ENCODE peak calls at places on chromosomes 7 and 10, in ten cellular contexts. P is cardiac muscle cell, U is PC-9, E is astrocyte of the spinal cord, A is GM10248, G is mucosa of descending colon, M is astrocyte of the cerebellum, Q is lower lobe of right lung, I is GM13977, F is HFF-Myc. W is an unnamed sample.

GRCh38 chr7:98051118-98051744 is 55.4 kb upstream of the LMTK2 start:
- DNase-seq in P (no peak), U (no peak), E (no peak), A (no peak), G (peak), M (no peak), Q (peak), I (peak), F (no peak), W (no peak)

GRCh38 chr7:44225566-44226395 is 25.0 kb downstream of the YKT6 start:
- DNase-seq in P (no peak), U (no peak), E (no peak), A (no peak), G (no peak), M (no peak), Q (no peak), I (no peak), F (no peak), W (no peak)

GRCh38 chr7:116227678-116228239 is 17.4 kb downstream of the TES start:
- DNase-seq in P (peak), U (peak), E (peak), A (no peak), G (no peak), M (peak), Q (no peak), I (no peak), F (peak), W (peak)

GRCh38 chr10:67812007-67812406 is 26.0 kb downstream of the DNAJC12 start:
- DNase-seq in P (no peak), U (no peak), E (no peak), A (no peak), G (peak), M (no peak), Q (no peak), I (no peak), F (no peak), W (no peak)

GRCh38 chr7:24283900-24284698 is at the start of gene NPY:
- DNase-seq in P (no peak), U (no peak), E (no peak), A (peak), G (no peak), M (no peak), Q (no peak), I (no peak), F (no peak), W (no peak)

GRCh38 chr7:28172976-28173375 is 7.6 kb downstream of the JAZF1 start:
- DNase-seq in P (no peak), U (no peak), E (no peak), A (no peak), G (no peak), M (no peak), Q (no peak), I (no peak), F (no peak), W (no peak)

GRCh38 chr10:13672505-13672904 is 85.7 kb downstream of the PRPF18 start:
- DNase-seq in P (no peak), U (no peak), E (no peak), A (no peak), G (no peak), M (no peak), Q (no peak), I (no peak), F (no peak), W (no peak)

GRCh38 chr10:88114368-88114767 is 250.9 kb downstream of the PTEN start:
- DNase-seq in P (peak), U (no peak), E (no peak), A (peak), G (peak), M (no peak), Q (peak), I (no peak), F (no peak), W (no peak)

GRCh38 chr10:49185213-49185612 is 3.0 kb downstream of the TMEM273 start:
- DNase-seq in P (no peak), U (no peak), E (no peak), A (no peak), G (no peak), M (no peak), Q (no peak), I (no peak), F (no peak), W (no peak)

GRCh38 chr7:130899638-130900401 is 165.8 kb upstream of the KLF14 start:
- DNase-seq in P (no peak), U (no peak), E (no peak), A (no peak), G (peak), M (no peak), Q (no peak), I (no peak), F (no peak), W (no peak)

GRCh38 chr7:157278791-157279678 is 57.8 kb upstream of the DNAJB6 start:
- DNase-seq in P (peak), U (no peak), E (no peak), A (peak), G (peak), M (no peak), Q (peak), I (peak), F (no peak), W (no peak)

GRCh38 chr10:122490786-122491680 is 29.7 kb downstream of the HTRA1 start:
- DNase-seq in P (peak), U (no peak), E (no peak), A (no peak), G (no peak), M (no peak), Q (no peak), I (no peak), F (no peak), W (no peak)

GRCh38 chr7:128934361-128935352 is 3.1 kb upstream of the IRF5 start:
- DNase-seq in P (no peak), U (no peak), E (no peak), A (peak), G (no peak), M (no peak), Q (no peak), I (peak), F (no peak), W (no peak)

GRCh38 chr10:29946953-29947700 is 112.3 kb downstream of the JCAD start:
- DNase-seq in P (peak), U (peak), E (peak), A (no peak), G (no peak), M (peak), Q (no peak), I (no peak), F (peak), W (peak)

GRCh38 chr10:118501171-118501570 is 94.3 kb downstream of the PRLHR start:
- DNase-seq in P (peak), U (peak), E (no peak), A (no peak), G (no peak), M (no peak), Q (no peak), I (no peak), F (no peak), W (no peak)

GRCh38 chr7:11737723-11738122 is 94.3 kb downstream of the THSD7A start:
- DNase-seq in P (no peak), U (no peak), E (peak), A (no peak), G (no peak), M (no peak), Q (no peak), I (no peak), F (no peak), W (no peak)

GRCh38 chr10:79022565-79023488 is 45.9 kb upstream of the ZMIZ1 start:
- DNase-seq in P (peak), U (no peak), E (peak), A (no peak), G (no peak), M (peak), Q (peak), I (no peak), F (no peak), W (no peak)

GRCh38 chr10:71468363-71469094 is 71.8 kb downstream of the CDH23 start:
- DNase-seq in P (no peak), U (no peak), E (no peak), A (no peak), G (no peak), M (no peak), Q (peak), I (no peak), F (no peak), W (no peak)

GRCh38 chr10:84007482-84007881 is 131.8 kb upstream of the GHITM start:
- DNase-seq in P (no peak), U (no peak), E (no peak), A (no peak), G (no peak), M (no peak), Q (no peak), I (no peak), F (no peak), W (no peak)

GRCh38 chr10:13390604-13391522 is 42.8 kb upstream of the SEPHS1 start:
- DNase-seq in P (peak), U (no peak), E (no peak), A (no peak), G (peak), M (no peak), Q (peak), I (no peak), F (no peak), W (no peak)

GRCh38 chr7:31421607-31422006 is 81.1 kb upstream of the NEUROD6 start:
- DNase-seq in P (no peak), U (no peak), E (no peak), A (no peak), G (no peak), M (no peak), Q (no peak), I (no peak), F (no peak), W (no peak)

GRCh38 chr10:91034494-91035157 is 113.7 kb upstream of the ANKRD1 start:
- DNase-seq in P (peak), U (no peak), E (peak), A (no peak), G (peak), M (peak), Q (peak), I (no peak), F (peak), W (peak)

GRCh38 chr10:93921338-93921737 is 27.6 kb downstream of the SLC35G1 start:
- DNase-seq in P (no peak), U (no peak), E (no peak), A (no peak), G (peak), M (no peak), Q (no peak), I (no peak), F (no peak), W (no peak)

GRCh38 chr10:78438907-78439809 is 405.5 kb downstream of the RPS24 start:
- DNase-seq in P (no peak), U (no peak), E (no peak), A (no peak), G (no peak), M (no peak), Q (no peak), I (no peak), F (no peak), W (no peak)

GRCh38 chr7:121273467-121274167 is 55.2 kb upstream of the WNT16 start:
- DNase-seq in P (peak), U (no peak), E (peak), A (no peak), G (no peak), M (peak), Q (no peak), I (no peak), F (no peak), W (no peak)

GRCh38 chr10:59027975-59028640 is 148.3 kb upstream of the PHYHIPL start:
- DNase-seq in P (peak), U (no peak), E (peak), A (no peak), G (no peak), M (peak), Q (no peak), I (no peak), F (no peak), W (no peak)

GRCh38 chr10:18368681-18369080 is 228.5 kb downstream of the CACNB2 start:
- DNase-seq in P (peak), U (no peak), E (peak), A (no peak), G (no peak), M (no peak), Q (no peak), I (no peak), F (peak), W (no peak)

GRCh38 chr7:24968165-24968564 is 11.8 kb downstream of the OSBPL3 start:
- DNase-seq in P (no peak), U (no peak), E (no peak), A (no peak), G (no peak), M (no peak), Q (no peak), I (no peak), F (no peak), W (no peak)

GRCh38 chr7:3165681-3166580 is 122.3 kb upstream of the CARD11 start:
- DNase-seq in P (no peak), U (no peak), E (no peak), A (no peak), G (no peak), M (no peak), Q (peak), I (no peak), F (no peak), W (no peak)

GRCh38 chr10:59709472-59710125 is at the start of gene SLC16A9:
- DNase-seq in P (peak), U (no peak), E (peak), A (peak), G (peak), M (peak), Q (peak), I (peak), F (peak), W (no peak)

GRCh38 chr10:79333513-79333912 is 13.8 kb upstream of the PPIF start:
- DNase-seq in P (peak), U (peak), E (peak), A (no peak), G (no peak), M (no peak), Q (no peak), I (no peak), F (no peak), W (peak)

GRCh38 chr10:132699411-132700167 is 86.4 kb downstream of the NKX6-2 start:
- DNase-seq in P (no peak), U (no peak), E (no peak), A (no peak), G (no peak), M (no peak), Q (peak), I (no peak), F (no peak), W (no peak)

GRCh38 chr10:35505241-35505873 is 99.8 kb upstream of the GJD4 start:
- DNase-seq in P (no peak), U (no peak), E (no peak), A (no peak), G (no peak), M (no peak), Q (no peak), I (no peak), F (no peak), W (no peak)

GRCh38 chr10:68560201-68560915 is at the start of gene TET1:
- DNase-seq in P (peak), U (no peak), E (no peak), A (peak), G (peak), M (no peak), Q (no peak), I (peak), F (no peak), W (peak)

GRCh38 chr7:82221152-82221674 is 222.4 kb downstream of the CACNA2D1 start:
- DNase-seq in P (peak), U (no peak), E (no peak), A (no peak), G (no peak), M (no peak), Q (no peak), I (no peak), F (no peak), W (no peak)

GRCh38 chr10:24417053-24417452 is 208.1 kb downstream of the KIAA1217 start:
- DNase-seq in P (peak), U (no peak), E (no peak), A (no peak), G (no peak), M (no peak), Q (no peak), I (no peak), F (no peak), W (no peak)

GRCh38 chr7:78363866-78364265 is 565.3 kb downstream of the PHTF2 start:
- DNase-seq in P (no peak), U (no peak), E (no peak), A (no peak), G (no peak), M (no peak), Q (no peak), I (no peak), F (no peak), W (no peak)

DNA sequence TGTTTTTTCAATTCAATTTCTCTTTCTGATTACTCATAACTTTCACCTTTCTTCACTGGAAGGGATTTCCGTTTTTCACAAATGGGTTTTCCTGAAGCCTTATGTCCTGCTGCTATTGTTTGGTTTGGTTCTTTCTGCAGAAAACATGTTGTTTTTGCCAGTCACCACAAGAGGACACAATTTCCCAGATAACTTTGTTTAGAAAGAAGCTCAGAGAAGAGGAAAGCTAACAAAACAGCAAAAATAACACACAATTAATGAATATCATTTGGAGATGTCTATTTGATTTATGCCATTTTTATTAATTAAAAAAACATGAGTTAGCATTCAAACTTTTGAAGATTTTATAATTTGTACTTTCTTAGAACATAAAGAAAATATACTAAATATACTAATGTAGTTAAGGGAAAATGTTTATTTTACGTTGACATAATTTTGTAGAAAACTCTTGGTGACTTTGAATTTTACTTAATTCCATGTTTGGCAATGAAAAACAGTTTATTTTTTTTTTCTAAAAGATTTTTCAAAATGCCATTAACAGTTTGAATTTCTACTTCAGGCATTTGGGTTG is 4.7 kb upstream of the TWIST1 start:
- DNase-seq in P (peak), U (no peak), E (peak), A (no peak), G (no peak), M (no peak), Q (no peak), I (no peak), F (no peak), W (peak)
- TF ChIP-seq CTCF in P (peak), U (peak), E (peak), A (peak), G (no peak), M (peak), Q (no peak), I (peak), F (peak), W (peak)

DNA sequence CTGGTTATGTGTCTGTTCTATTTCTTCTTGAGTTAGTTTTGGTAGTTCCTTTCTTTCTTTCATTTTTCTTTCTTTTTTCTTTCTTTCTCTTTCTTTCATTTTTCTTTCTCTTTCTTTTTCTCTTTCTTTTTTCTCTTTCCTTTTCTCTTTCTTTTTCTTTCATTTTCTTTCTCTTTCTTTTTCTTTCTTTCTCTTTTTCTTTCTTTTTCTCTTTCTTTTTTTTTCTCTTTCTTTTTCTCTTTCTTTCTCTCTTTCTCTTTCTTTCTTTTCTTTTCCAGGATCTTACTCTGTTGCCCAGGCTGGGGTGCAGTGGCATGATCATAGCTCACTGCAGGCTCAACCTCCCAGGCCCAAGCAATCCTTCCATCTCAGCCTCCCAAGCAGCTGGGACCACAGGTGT is 20.4 kb upstream of the RHBDD2 start:
- DNase-seq in P (no peak), U (no peak), E (no peak), A (no peak), G (no peak), M (no peak), Q (no peak), I (no peak), F (no peak), W (no peak)
- TF ChIP-seq CTCF in P (no peak), U (no peak), E (no peak), A (no peak), G (no peak), M (no peak), Q (no peak), I (no peak), F (no peak), W (no peak)

GRCh38 chr7:100641463-100641859 is at the start of gene TFR2:
- DNase-seq in P (no peak), U (no peak), E (no peak), A (no peak), G (no peak), M (no peak), Q (no peak), I (no peak), F (no peak), W (no peak)

GRCh38 chr7:100642534-100642907 is 1.2 kb upstream of the TFR2 start:
- DNase-seq in P (no peak), U (no peak), E (no peak), A (peak), G (peak), M (no peak), Q (no peak), I (peak), F (no peak), W (no peak)

GRCh38 chr7:100640438-100641410 is 628 bp downstream of the TFR2 start:
- DNase-seq in P (no peak), U (no peak), E (no peak), A (no peak), G (no peak), M (no peak), Q (no peak), I (no peak), F (no peak), W (no peak)

GRCh38 chr7:100639995-100640394 is 1.4 kb downstream of the TFR2 start:
- DNase-seq in P (no peak), U (no peak), E (no peak), A (no peak), G (no peak), M (no peak), Q (no peak), I (no peak), F (no peak), W (no peak)

GRCh38 chr7:100641860-100642533 is 645 bp upstream of the TFR2 start:
- DNase-seq in P (no peak), U (no peak), E (no peak), A (no peak), G (no peak), M (no peak), Q (no peak), I (no peak), F (no peak), W (no peak)
- TF ChIP-seq CTCF in P (no peak), U (no peak), E (no peak), A (no peak), G (no peak), M (no peak), Q (no peak), I (no peak), F (no peak), W (no peak)

GRCh38 chr7:30046127-30046774 is 18.0 kb downstream of the PLEKHA8 start:
- DNase-seq in P (no peak), U (no peak), E (no peak), A (no peak), G (no peak), M (no peak), Q (no peak), I (no peak), F (no peak), W (no peak)
- TF ChIP-seq CTCF in P (no peak), U (no peak), E (no peak), A (no peak), G (no peak), M (no peak), Q (no peak), I (no peak), F (no peak), W (no peak)

GRCh38 chr7:151876899-151877777 is at the start of gene PRKAG2:
- DNase-seq in P (peak), U (no peak), E (peak), A (peak), G (peak), M (no peak), Q (peak), I (peak), F (no peak), W (no peak)

GRCh38 chr7:151876112-151876898 is 610 bp downstream of the PRKAG2 start:
- DNase-seq in P (peak), U (no peak), E (peak), A (peak), G (peak), M (no peak), Q (peak), I (peak), F (no peak), W (no peak)

GRCh38 chr7:151880688-151881087 is 3.8 kb upstream of the PRKAG2 start:
- DNase-seq in P (no peak), U (no peak), E (no peak), A (no peak), G (no peak), M (no peak), Q (no peak), I (no peak), F (no peak), W (no peak)

GRCh38 chr7:151875862-151876111 is 1.1 kb downstream of the PRKAG2 start:
- DNase-seq in P (peak), U (no peak), E (peak), A (peak), G (no peak), M (no peak), Q (no peak), I (peak), F (no peak), W (no peak)

GRCh38 chr7:151877911-151878835 is 1.3 kb upstream of the PRKAG2 start:
- DNase-seq in P (no peak), U (no peak), E (no peak), A (no peak), G (peak), M (no peak), Q (peak), I (no peak), F (no peak), W (no peak)
- TF ChIP-seq CTCF in P (no peak), U (no peak), E (no peak), A (no peak), G (no peak), M (no peak), Q (no peak), I (no peak), F (no peak), W (no peak)

GRCh38 chr7:39603931-39604330 is 19.4 kb upstream of the RALA start:
- DNase-seq in P (no peak), U (no peak), E (no peak), A (no peak), G (no peak), M (no peak), Q (no peak), I (no peak), F (no peak), W (no peak)
- TF ChIP-seq CTCF in P (no peak), U (no peak), E (no peak), A (no peak), G (no peak), M (no peak), Q (no peak), I (no peak), F (no peak), W (no peak)